ENCODE peak calls at places on chromosomes 16 and 17, in five cellular contexts. O is SJCRH30; B is H1; J is OCI-LY7; M is CD4-positive, alpha-beta memory T cell. V is an unnamed sample.

GRCh38 chr16:1771072-1771863 is at the start of gene NME3:
- DNase-seq in O (no peak), B (peak; percentile 90), J (peak; percentile 77), M (peak; percentile 68), V (peak; percentile 64)

GRCh38 chr16:75758215-75758614 is 31.9 kb upstream of the CPHXL start:
- DNase-seq in O (no peak), B (no peak), J (no peak), M (no peak), V (no peak)

GRCh38 chr16:70676571-70677498 is 9.0 kb downstream of the MTSS2 start:
- DNase-seq in O (no peak), B (no peak), J (no peak), M (no peak), V (no peak)

GRCh38 chr17:846901-847777 is 65.0 kb downstream of the MRM3 start:
- DNase-seq in O (no peak), B (no peak), J (no peak), M (no peak), V (no peak)

GRCh38 chr16:85202631-85203461 is 90.6 kb upstream of the CIBAR2 start:
- DNase-seq in O (peak; percentile 80), B (no peak), J (no peak), M (no peak), V (no peak)

GRCh38 chr16:87539113-87539512 is 46.3 kb upstream of the ZCCHC14 start:
- DNase-seq in O (no peak), B (no peak), J (no peak), M (no peak), V (no peak)

GRCh38 chr16:10878328-10878643 is 1.3 kb downstream of the CIITA start:
- DNase-seq in O (no peak), B (no peak), J (no peak), M (no peak), V (no peak)

GRCh38 chr16:71709231-71709781 is 15.2 kb downstream of the PHLPP2 start:
- DNase-seq in O (no peak), B (no peak), J (no peak), M (no peak), V (no peak)

GRCh38 chr17:35057332-35057915 is 6.1 kb downstream of the RFFL start:
- DNase-seq in O (no peak), B (no peak), J (no peak), M (no peak), V (no peak)

GRCh38 chr16:265711-266110 is 10.0 kb downstream of the RGS11 start:
- DNase-seq in O (peak; percentile 37), B (no peak), J (no peak), M (no peak), V (no peak)

GRCh38 chr17:4161560-4162221 is 18.7 kb downstream of the CYB5D2 start:
- DNase-seq in O (no peak), B (no peak), J (no peak), M (no peak), V (no peak)

GRCh38 chr17:11705111-11705510 is 106.8 kb downstream of the DNAH9 start:
- DNase-seq in O (no peak), B (no peak), J (no peak), M (no peak), V (no peak)

GRCh38 chr17:38898812-38899348 is 26.5 kb upstream of the LASP1NB start:
- DNase-seq in O (no peak), B (no peak), J (peak; percentile 88), M (peak; percentile 76), V (peak; percentile 93)

GRCh38 chr16:28925386-28926228 is 569 bp upstream of the RABEP2 start:
- DNase-seq in O (peak; percentile 83), B (no peak), J (peak; percentile 86), M (peak; percentile 84), V (peak; percentile 91)

GRCh38 chr17:59830007-59830630 is 62.6 kb downstream of the TUBD1 start:
- DNase-seq in O (no peak), B (no peak), J (no peak), M (no peak), V (no peak)

GRCh38 chr17:64091116-64091515 is 38.8 kb downstream of the ERN1 start:
- DNase-seq in O (no peak), B (no peak), J (peak; percentile 35), M (no peak), V (peak; percentile 24)

GRCh38 chr17:1894753-1895339 is 65.0 kb downstream of the RPA1 start:
- DNase-seq in O (no peak), B (no peak), J (no peak), M (no peak), V (no peak)

GRCh38 chr17:21680366-21680765 is 12.0 kb upstream of the KCNJ18 start:
- DNase-seq in O (no peak), B (no peak), J (no peak), M (no peak), V (no peak)

GRCh38 chr16:12775689-12776236 is 27.9 kb downstream of the CPPED1 start:
- DNase-seq in O (no peak), B (no peak), J (no peak), M (no peak), V (no peak)

GRCh38 chr17:74467221-74467951 is 952 bp downstream of the CD300A start:
- DNase-seq in O (no peak), B (no peak), J (peak; percentile 85), M (no peak), V (no peak)

GRCh38 chr16:56932588-56933265 is 785 bp downstream of the HERPUD1 start:
- DNase-seq in O (peak; percentile 67), B (peak; percentile 55), J (peak; percentile 66), M (peak; percentile 26), V (peak; percentile 31)

GRCh38 chr16:82192665-82193064 is 22.6 kb upstream of the MPHOSPH6 start:
- DNase-seq in O (no peak), B (no peak), J (peak; percentile 26), M (no peak), V (no peak)
- H3K4me1 ChIP-seq in O (no peaks in the 10 kb centered on the region), B (no peaks in the 10 kb centered on the region), J (no peaks in the 10 kb centered on the region), M (peaks cover 10% of the 10 kb centered on the region), V (peaks cover 3% of the 10 kb centered on the region)

GRCh38 chr16:53082509-53082908 is 27.7 kb downstream of the CHD9 start:
- DNase-seq in O (no peak), B (no peak), J (no peak), M (no peak), V (no peak)

GRCh38 chr16:53084141-53084541 is 29.4 kb downstream of the CHD9 start:
- DNase-seq in O (no peak), B (no peak), J (no peak), M (no peak), V (no peak)

GRCh38 chr16:53084736-53085538 is 30.1 kb downstream of the CHD9 start:
- DNase-seq in O (no peak), B (no peak), J (no peak), M (no peak), V (no peak)

GRCh38 chr16:53081686-53082407 is 27.1 kb downstream of the CHD9 start:
- DNase-seq in O (no peak), B (no peak), J (no peak), M (no peak), V (no peak)

GRCh38 chr16:53083123-53083522 is 28.3 kb downstream of the CHD9 start:
- DNase-seq in O (no peak), B (no peak), J (no peak), M (no peak), V (no peak)
- H3K4me1 ChIP-seq in O (peaks cover 16% of the 10 kb centered on the region), B (peaks cover 31% of the 10 kb centered on the region), J (peaks cover 32% of the 10 kb centered on the region), M (no peaks in the 10 kb centered on the region), V (no peaks in the 10 kb centered on the region)

DNA sequence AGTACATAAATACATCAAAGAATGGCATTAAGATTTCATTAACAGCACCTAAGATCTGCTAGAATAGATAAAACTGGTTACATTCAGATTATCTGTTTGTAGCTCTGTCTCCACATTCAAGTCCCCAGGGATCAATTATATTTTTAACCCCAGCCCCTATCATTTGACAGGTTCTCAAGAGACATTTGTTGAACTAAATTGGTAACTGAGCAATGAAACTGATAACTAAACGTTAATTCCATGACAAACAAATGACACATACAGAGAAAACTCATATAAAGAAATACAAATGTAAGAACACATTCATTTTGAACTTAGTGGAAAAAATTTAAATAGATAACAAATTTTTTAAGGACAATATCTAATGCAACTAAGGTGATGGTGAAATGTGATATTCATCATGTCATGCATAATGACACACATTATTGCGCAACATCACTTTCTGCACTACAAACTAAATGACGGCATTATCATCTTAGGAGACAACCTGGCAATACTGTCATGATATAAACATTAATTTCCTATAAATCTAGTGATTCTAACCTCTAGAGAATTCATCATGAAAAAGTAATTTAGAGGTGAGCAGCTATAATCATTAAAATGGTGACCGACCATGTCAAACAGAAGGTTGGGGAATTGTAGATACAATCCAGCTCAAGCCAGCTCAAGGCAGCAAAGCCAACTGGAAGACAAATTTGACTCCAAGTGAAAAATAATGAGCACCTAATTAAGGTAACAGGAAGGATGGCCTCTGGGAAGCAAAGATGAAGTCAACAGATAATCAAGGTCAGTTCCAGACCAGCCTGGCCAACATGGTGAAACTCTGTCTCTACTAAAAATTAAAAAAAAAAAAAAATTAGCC is 9.5 kb downstream of the ARHGAP17 start:
- DNase-seq in O (no peak), B (no peak), J (no peak), M (no peak), V (no peak)
- H3K4me1 ChIP-seq in O (no peaks in the 10 kb centered on the region), B (no peaks in the 10 kb centered on the region), J (peaks cover 11% of the 10 kb centered on the region), M (peaks cover 49% of the 10 kb centered on the region), V (peaks cover 12% of the 10 kb centered on the region)

GRCh38 chr17:48471807-48472484 is 41.9 kb upstream of the SKAP1 start:
- DNase-seq in O (no peak), B (no peak), J (no peak), M (no peak), V (no peak)

GRCh38 chr17:48465884-48466283 is 35.9 kb upstream of the SKAP1 start:
- DNase-seq in O (no peak), B (no peak), J (no peak), M (no peak), V (no peak)

GRCh38 chr17:48468299-48468698 is 38.3 kb upstream of the SKAP1 start:
- DNase-seq in O (no peak), B (no peak), J (peak; percentile 78), M (no peak), V (no peak)

GRCh38 chr17:48470388-48471034 is 40.5 kb upstream of the SKAP1 start:
- DNase-seq in O (peak; percentile 13), B (no peak), J (peak; percentile 83), M (no peak), V (no peak)

DNA sequence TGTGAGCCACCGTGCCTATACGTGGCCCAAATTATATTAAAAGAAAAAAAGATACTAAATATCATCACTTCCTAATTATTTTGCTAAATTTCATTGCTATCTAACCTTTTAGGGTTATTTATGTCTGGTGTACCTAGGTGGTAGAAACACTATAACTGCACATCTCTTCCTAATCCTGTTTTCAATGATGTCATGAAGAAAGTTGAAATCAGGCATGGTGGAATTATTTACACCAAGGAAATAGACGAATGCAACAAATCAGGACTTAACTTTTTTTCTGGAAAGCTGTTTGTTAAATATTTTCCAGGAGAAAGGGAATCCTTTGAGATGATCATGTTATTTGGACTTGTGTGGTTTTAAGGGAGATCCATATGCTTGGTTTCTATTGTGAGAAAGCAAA is 39.2 kb upstream of the SKAP1 start:
- DNase-seq in O (no peak), B (no peak), J (no peak), M (no peak), V (no peak)
- H3K4me1 ChIP-seq in O (peaks cover 34% of the 10 kb centered on the region), B (peaks cover 14% of the 10 kb centered on the region), J (peaks cover 84% of the 10 kb centered on the region), M (no peaks in the 10 kb centered on the region), V (no peaks in the 10 kb centered on the region)

GRCh38 chr17:48910370-48910769 is 2.2 kb downstream of the UBE2Z start:
- DNase-seq in O (no peak), B (no peak), J (no peak), M (no peak), V (no peak)
- H3K4me1 ChIP-seq in O (peaks cover 13% of the 10 kb centered on the region), B (peaks cover 6% of the 10 kb centered on the region), J (peaks cover 26% of the 10 kb centered on the region), M (peaks cover 72% of the 10 kb centered on the region), V (peaks cover 58% of the 10 kb centered on the region)

GRCh38 chr17:41394254-41395016 is 3.0 kb downstream of the KRT31 start:
- DNase-seq in O (no peak), B (no peak), J (no peak), M (no peak), V (no peak)
- H3K4me1 ChIP-seq in O (no peaks in the 10 kb centered on the region), B (no peaks in the 10 kb centered on the region), J (no peaks in the 10 kb centered on the region), M (no peaks in the 10 kb centered on the region), V (no peaks in the 10 kb centered on the region)

V was measured in CD4-positive, CD25-positive, alpha-beta regulatory T cell.